ENCODE peak calls at places on chromosome 4, in seven cellular contexts. Y is D341Med; V is germinal center; Z is WTC11; T is stimulated activated CD4-positive, alpha-beta T cell treated with anti-CD3 and anti-CD28 coated beads, Interleukin-4, amount 100 ng/mL, for 4 hours; G is cortex of kidney; H is DND-41. O is an unnamed sample.

GRCh38 chr4:7652006-7652405 is 217.3 kb upstream of the PSAPL1 start:
- DNase-seq in Y (no peak), V (no peak), Z (no peak), T (no peak), G (no peak), H (no peak), O (no peak)

GRCh38 chr4:23235613-23236390 is 543.1 kb downstream of the GBA3 start:
- DNase-seq in Y (no peak), V (no peak), Z (no peak), T (no peak), G (no peak), H (no peak), O (peak; percentile 56)

GRCh38 chr4:6391186-6391851 is 81.1 kb downstream of the PPP2R2C start:
- DNase-seq in Y (no peak), V (no peak), Z (no peak), T (no peak), G (no peak), H (no peak), O (no peak)

GRCh38 chr4:163744861-163745260 is 250.4 kb downstream of the TMA16 start:
- DNase-seq in Y (no peak), V (no peak), Z (no peak), T (no peak), G (no peak), H (no peak), O (no peak)

GRCh38 chr4:83252782-83253405 is 31.7 kb downstream of the COQ2 start:
- DNase-seq in Y (peak; percentile 76), V (peak; percentile 67), Z (peak; percentile 73), T (peak; percentile 49), G (no peak), H (peak; percentile 75), O (peak; percentile 50)

GRCh38 chr4:53313510-53313909 is 52.4 kb downstream of the SCFD2 start:
- DNase-seq in Y (peak; percentile 49), V (no peak), Z (no peak), T (no peak), G (no peak), H (no peak), O (peak; percentile 11)

GRCh38 chr4:159400782-159401712 is 298.2 kb downstream of the RAPGEF2 start:
- DNase-seq in Y (no peak), V (no peak), Z (no peak), T (no peak), G (no peak), H (no peak), O (no peak)

GRCh38 chr4:2750719-2751605 is 5.2 kb downstream of the TNIP2 start:
- DNase-seq in Y (peak; percentile 19), V (no peak), Z (no peak), T (no peak), G (no peak), H (no peak), O (no peak)

GRCh38 chr4:163107754-163108153 is 58.9 kb downstream of the NAF1 start:
- DNase-seq in Y (no peak), V (no peak), Z (no peak), T (no peak), G (no peak), H (no peak), O (no peak)

GRCh38 chr4:104352211-104352610 is 142.5 kb downstream of the CXXC4 start:
- DNase-seq in Y (no peak), V (no peak), Z (peak; percentile 14), T (no peak), G (no peak), H (no peak), O (no peak)

GRCh38 chr4:39591290-39591689 is 47.4 kb downstream of the SMIM14 start:
- DNase-seq in Y (no peak), V (no peak), Z (no peak), T (no peak), G (no peak), H (no peak), O (no peak)

GRCh38 chr4:6799091-6799490 is 16.6 kb downstream of the KIAA0232 start:
- DNase-seq in Y (no peak), V (no peak), Z (no peak), T (no peak), G (no peak), H (no peak), O (no peak)

GRCh38 chr4:76535603-76536380 is 100.8 kb downstream of the SHROOM3 start:
- DNase-seq in Y (no peak), V (no peak), Z (no peak), T (no peak), G (no peak), H (no peak), O (no peak)

GRCh38 chr4:687975-688694 is 816 bp downstream of the SLC49A3 start:
- DNase-seq in Y (no peak), V (no peak), Z (peak; percentile 71), T (no peak), G (no peak), H (no peak), O (no peak)

GRCh38 chr4:172083236-172083635 is 270.0 kb downstream of the GALNTL6 start:
- DNase-seq in Y (no peak), V (no peak), Z (no peak), T (no peak), G (no peak), H (no peak), O (no peak)

GRCh38 chr4:22238742-22239141 is 277.1 kb downstream of the ADGRA3 start:
- DNase-seq in Y (no peak), V (no peak), Z (peak; percentile 38), T (no peak), G (no peak), H (no peak), O (no peak)

GRCh38 chr4:2142630-2143427 is 83.7 kb downstream of the NAT8L start:
- DNase-seq in Y (no peak), V (no peak), Z (no peak), T (no peak), G (no peak), H (no peak), O (no peak)

GRCh38 chr4:166957451-166957850 is 276.8 kb downstream of the SPOCK3 start:
- DNase-seq in Y (no peak), V (no peak), Z (no peak), T (no peak), G (no peak), H (no peak), O (peak; percentile 16)

GRCh38 chr4:140085062-140085622 is 68.8 kb downstream of the MAML3 start:
- DNase-seq in Y (no peak), V (no peak), Z (no peak), T (no peak), G (no peak), H (no peak), O (no peak)

GRCh38 chr4:133186845-133187244 is 37.8 kb downstream of the PCDH10 start:
- DNase-seq in Y (no peak), V (no peak), Z (no peak), T (no peak), G (no peak), H (no peak), O (no peak)

GRCh38 chr4:7124643-7125442 is 57.0 kb upstream of the GRPEL1 start:
- DNase-seq in Y (no peak), V (no peak), Z (no peak), T (no peak), G (no peak), H (no peak), O (peak; percentile 63)

GRCh38 chr4:130747842-130748241 is 1651.9 kb downstream of the C4orf33 start:
- DNase-seq in Y (no peak), V (no peak), Z (no peak), T (no peak), G (no peak), H (no peak), O (no peak)

GRCh38 chr4:127783971-127784519 is 1.9 kb downstream of the HSPA4L start:
- DNase-seq in Y (no peak), V (no peak), Z (no peak), T (no peak), G (no peak), H (no peak), O (no peak)

GRCh38 chr4:122826596-122827257 is at the start of gene FGF2:
- DNase-seq in Y (peak; percentile 81), V (peak; percentile 33), Z (peak; percentile 78), T (peak; percentile 26), G (no peak), H (no peak), O (peak; percentile 51)

GRCh38 chr4:138090145-138090917 is 151.8 kb downstream of the SLC7A11 start:
- DNase-seq in Y (peak; percentile 66), V (peak; percentile 59), Z (peak; percentile 46), T (peak; percentile 2), G (no peak), H (peak; percentile 42), O (peak; percentile 52)

O was measured in NCI-H226.